ENCODE peak calls at places on chromosomes 1 and 21, in five cellular contexts. M is LoVo, T is skeletal muscle cell, S is mesendoderm, Y is SHP77. D is an unnamed sample.

GRCh38 chr1:92792340-92792782 is 7.5 kb upstream of the EVI5 start:
- DNase-seq in Y (no peak), S (peak), T (no peak), M (peak), D (peak)

GRCh38 chr1:156319664-156320063 is 18.4 kb downstream of the CCT3 start:
- DNase-seq in S (peak), Y (no peak), M (no peak), T (no peak), D (peak)

GRCh38 chr1:84711091-84711490 is 20.8 kb upstream of the SSX2IP start:
- DNase-seq in Y (no peak), T (no peak), S (no peak), M (no peak), D (no peak)

GRCh38 chr1:110185181-110185580 is 24.9 kb upstream of the KCNC4 start:
- DNase-seq in M (no peak), Y (peak), S (no peak), T (no peak), D (no peak)

GRCh38 chr21:32813265-32813903 is 41.8 kb upstream of the PAXBP1 start:
- DNase-seq in S (peak), M (no peak), Y (no peak), T (no peak), D (no peak)

GRCh38 chr1:193083365-193084088 is 21.7 kb downstream of the GLRX2 start:
- DNase-seq in T (no peak), S (no peak), Y (no peak), M (no peak), D (no peak)

GRCh38 chr1:99645699-99646531 is at the start of gene PALMD:
- DNase-seq in S (peak), Y (peak), T (peak), M (no peak), D (peak)

GRCh38 chr21:35294231-35294898 is 245.3 kb upstream of the RUNX1 start:
- DNase-seq in Y (no peak), T (no peak), S (peak), M (peak), D (peak)

GRCh38 chr1:165763442-165763841 is 5.2 kb downstream of the TMCO1 start:
- DNase-seq in S (no peak), Y (no peak), T (no peak), M (no peak), D (no peak)